ENCODE peak calls at places on chromosomes 11 and 22, in six cellular contexts. One of them, this sample, is unnamed.

GRCh38 chr22:24410110-24410856 is 17.1 kb upstream of the ADORA2A start:
- DNase-seq in fibroblast of lung: peak
- DNase-seq in heart right ventricle: no peak
- DNase-seq in cardiac muscle cell: no peak
- DNase-seq in AG09319: no peak
- DNase-seq in H9: no peak
- DNase-seq in this sample: no peak

GRCh38 chr11:67056640-67057409 is at the start of gene RHOD:
- DNase-seq in fibroblast of lung: no peak
- DNase-seq in heart right ventricle: no peak
- DNase-seq in cardiac muscle cell: peak
- DNase-seq in AG09319: no peak
- DNase-seq in H9: peak
- DNase-seq in this sample: peak

GRCh38 chr11:3219281-3219892 is 774 bp upstream of the MRGPRG start:
- DNase-seq in fibroblast of lung: no peak
- DNase-seq in heart right ventricle: no peak
- DNase-seq in cardiac muscle cell: no peak
- DNase-seq in AG09319: no peak
- DNase-seq in H9: peak
- DNase-seq in this sample: no peak

GRCh38 chr11:26344647-26345046 is 12.7 kb downstream of the ANO3 start:
- DNase-seq in fibroblast of lung: peak
- DNase-seq in heart right ventricle: no peak
- DNase-seq in cardiac muscle cell: peak
- DNase-seq in AG09319: no peak
- DNase-seq in H9: no peak
- DNase-seq in this sample: no peak

GRCh38 chr11:130478204-130478701 is 29.8 kb downstream of the ADAMTS15 start:
- DNase-seq in fibroblast of lung: peak
- DNase-seq in heart right ventricle: peak
- DNase-seq in cardiac muscle cell: peak
- DNase-seq in AG09319: peak
- DNase-seq in H9: no peak
- DNase-seq in this sample: no peak

GRCh38 chr11:76005746-76006145 is 190.7 kb downstream of the UVRAG start:
- DNase-seq in fibroblast of lung: no peak
- DNase-seq in heart right ventricle: no peak
- DNase-seq in cardiac muscle cell: no peak
- DNase-seq in AG09319: no peak
- DNase-seq in H9: no peak
- DNase-seq in this sample: no peak

GRCh38 chr22:43967069-43967468 is 11.8 kb downstream of the SAMM50 start:
- DNase-seq in fibroblast of lung: no peak
- DNase-seq in heart right ventricle: no peak
- DNase-seq in cardiac muscle cell: peak
- DNase-seq in AG09319: no peak
- DNase-seq in H9: no peak
- DNase-seq in this sample: no peak

GRCh38 chr22:20580179-20580578 is 72.8 kb downstream of the MED15 start:
- DNase-seq in fibroblast of lung: no peak
- DNase-seq in heart right ventricle: no peak
- DNase-seq in cardiac muscle cell: no peak
- DNase-seq in AG09319: no peak
- DNase-seq in H9: no peak
- DNase-seq in this sample: no peak

GRCh38 chr11:83835423-83835822 is 549.3 kb upstream of the CCDC90B start:
- DNase-seq in fibroblast of lung: peak
- DNase-seq in heart right ventricle: no peak
- DNase-seq in cardiac muscle cell: no peak
- DNase-seq in AG09319: no peak
- DNase-seq in H9: no peak
- DNase-seq in this sample: no peak

GRCh38 chr11:43644626-43645299 is 35.8 kb upstream of the HSD17B12 start:
- DNase-seq in fibroblast of lung: peak
- DNase-seq in heart right ventricle: no peak
- DNase-seq in cardiac muscle cell: peak
- DNase-seq in AG09319: no peak
- DNase-seq in H9: no peak
- DNase-seq in this sample: no peak

GRCh38 chr11:19382131-19382611 is 141.4 kb upstream of the E2F8 start:
- DNase-seq in fibroblast of lung: no peak
- DNase-seq in heart right ventricle: no peak
- DNase-seq in cardiac muscle cell: peak
- DNase-seq in AG09319: no peak
- DNase-seq in H9: no peak
- DNase-seq in this sample: no peak

GRCh38 chr11:12914401-12914912 is 94.7 kb upstream of the RASSF10 start:
- DNase-seq in fibroblast of lung: peak
- DNase-seq in heart right ventricle: peak
- DNase-seq in cardiac muscle cell: peak
- DNase-seq in AG09319: peak
- DNase-seq in H9: peak
- DNase-seq in this sample: peak

GRCh38 chr11:15852179-15852578 is 504.2 kb downstream of the SOX6 start:
- DNase-seq in fibroblast of lung: peak
- DNase-seq in heart right ventricle: no peak
- DNase-seq in cardiac muscle cell: no peak
- DNase-seq in AG09319: no peak
- DNase-seq in H9: no peak
- DNase-seq in this sample: peak

GRCh38 chr11:119195680-119196079 is 10.4 kb downstream of the NHERF4 start:
- DNase-seq in fibroblast of lung: peak
- DNase-seq in heart right ventricle: no peak
- DNase-seq in cardiac muscle cell: peak
- DNase-seq in AG09319: no peak
- DNase-seq in H9: peak
- DNase-seq in this sample: peak

GRCh38 chr11:3857628-3858027 is 2.2 kb downstream of the STIM1 start:
- DNase-seq in fibroblast of lung: no peak
- DNase-seq in heart right ventricle: no peak
- DNase-seq in cardiac muscle cell: no peak
- DNase-seq in AG09319: no peak
- DNase-seq in H9: no peak
- DNase-seq in this sample: no peak

GRCh38 chr22:48779661-48780596 is 1047.7 kb downstream of the BRD1 start:
- DNase-seq in fibroblast of lung: no peak
- DNase-seq in heart right ventricle: no peak
- DNase-seq in cardiac muscle cell: no peak
- DNase-seq in AG09319: no peak
- DNase-seq in H9: no peak
- DNase-seq in this sample: no peak

GRCh38 chr11:44927174-44927661 is 23.5 kb downstream of the TP53I11 start:
- DNase-seq in fibroblast of lung: peak
- DNase-seq in heart right ventricle: peak
- DNase-seq in cardiac muscle cell: peak
- DNase-seq in AG09319: peak
- DNase-seq in H9: peak
- DNase-seq in this sample: peak

GRCh38 chr11:130999086-130999485 is 82.8 kb upstream of the SNX19 start:
- DNase-seq in fibroblast of lung: peak
- DNase-seq in heart right ventricle: no peak
- DNase-seq in cardiac muscle cell: peak
- DNase-seq in AG09319: no peak
- DNase-seq in H9: no peak
- DNase-seq in this sample: no peak

GRCh38 chr22:22855617-22856308 is 31.9 kb upstream of the IGLL5 start:
- DNase-seq in fibroblast of lung: no peak
- DNase-seq in heart right ventricle: no peak
- DNase-seq in cardiac muscle cell: peak
- DNase-seq in AG09319: no peak
- DNase-seq in H9: peak
- DNase-seq in this sample: peak

GRCh38 chr11:3206128-3206921 is 12.3 kb downstream of the MRGPRG start:
- DNase-seq in fibroblast of lung: no peak
- DNase-seq in heart right ventricle: no peak
- DNase-seq in cardiac muscle cell: no peak
- DNase-seq in AG09319: no peak
- DNase-seq in H9: no peak
- DNase-seq in this sample: no peak

GRCh38 chr22:24803064-24803542 is 2.9 kb upstream of the SGSM1 start:
- DNase-seq in fibroblast of lung: peak
- DNase-seq in heart right ventricle: peak
- DNase-seq in cardiac muscle cell: peak
- DNase-seq in AG09319: no peak
- DNase-seq in H9: peak
- DNase-seq in this sample: peak

GRCh38 chr22:50340157-50340879 is 2.8 kb upstream of the PPP6R2 start:
- DNase-seq in fibroblast of lung: no peak
- DNase-seq in heart right ventricle: no peak
- DNase-seq in cardiac muscle cell: peak
- DNase-seq in AG09319: no peak
- DNase-seq in H9: no peak
- DNase-seq in this sample: no peak

GRCh38 chr22:19811811-19812771 is 42.6 kb downstream of the GNB1L start:
- DNase-seq in fibroblast of lung: no peak
- DNase-seq in heart right ventricle: no peak
- DNase-seq in cardiac muscle cell: no peak
- DNase-seq in AG09319: no peak
- DNase-seq in H9: no peak
- DNase-seq in this sample: peak

GRCh38 chr11:43164831-43165230 is 147.0 kb upstream of the API5 start:
- DNase-seq in fibroblast of lung: no peak
- DNase-seq in heart right ventricle: no peak
- DNase-seq in cardiac muscle cell: no peak
- DNase-seq in AG09319: no peak
- DNase-seq in H9: no peak
- DNase-seq in this sample: no peak

GRCh38 chr11:44618561-44619425 is 53.3 kb downstream of the CD82 start:
- DNase-seq in fibroblast of lung: no peak
- DNase-seq in heart right ventricle: peak
- DNase-seq in cardiac muscle cell: no peak
- DNase-seq in AG09319: no peak
- DNase-seq in H9: peak
- DNase-seq in this sample: no peak

GRCh38 chr11:64766881-64767280 is 7.1 kb upstream of the PYGM start:
- DNase-seq in fibroblast of lung: no peak
- DNase-seq in heart right ventricle: no peak
- DNase-seq in cardiac muscle cell: no peak
- DNase-seq in AG09319: no peak
- DNase-seq in H9: no peak
- DNase-seq in this sample: no peak

GRCh38 chr22:39293766-39294368 is 25.6 kb downstream of the RPL3 start:
- DNase-seq in fibroblast of lung: no peak
- DNase-seq in heart right ventricle: no peak
- DNase-seq in cardiac muscle cell: no peak
- DNase-seq in AG09319: no peak
- DNase-seq in H9: no peak
- DNase-seq in this sample: no peak

GRCh38 chr11:23903044-23903704 is 593.7 kb upstream of the LUZP2 start:
- DNase-seq in fibroblast of lung: peak
- DNase-seq in heart right ventricle: no peak
- DNase-seq in cardiac muscle cell: peak
- DNase-seq in AG09319: no peak
- DNase-seq in H9: no peak
- DNase-seq in this sample: no peak

GRCh38 chr22:27879923-27880322 is 39.1 kb downstream of the PITPNB start:
- DNase-seq in fibroblast of lung: peak
- DNase-seq in heart right ventricle: no peak
- DNase-seq in cardiac muscle cell: peak
- DNase-seq in AG09319: no peak
- DNase-seq in H9: no peak
- DNase-seq in this sample: peak

GRCh38 chr11:45042560-45042959 is 91.9 kb upstream of the TP53I11 start:
- DNase-seq in fibroblast of lung: no peak
- DNase-seq in heart right ventricle: no peak
- DNase-seq in cardiac muscle cell: no peak
- DNase-seq in AG09319: no peak
- DNase-seq in H9: no peak
- DNase-seq in this sample: no peak

GRCh38 chr11:117936973-117937372 is 7.8 kb upstream of the TMPRSS13 start:
- DNase-seq in fibroblast of lung: no peak
- DNase-seq in heart right ventricle: no peak
- DNase-seq in cardiac muscle cell: no peak
- DNase-seq in AG09319: no peak
- DNase-seq in H9: no peak
- DNase-seq in this sample: no peak

GRCh38 chr11:134350381-134350780 is 18.6 kb downstream of the GLB1L2 start:
- DNase-seq in fibroblast of lung: no peak
- DNase-seq in heart right ventricle: no peak
- DNase-seq in cardiac muscle cell: no peak
- DNase-seq in AG09319: no peak
- DNase-seq in H9: no peak
- DNase-seq in this sample: no peak
- TF ChIP-seq CTCF in fibroblast of lung: no peak
- TF ChIP-seq CTCF in heart right ventricle: no peak
- TF ChIP-seq CTCF in cardiac muscle cell: no peak
- TF ChIP-seq CTCF in AG09319: no peak
- TF ChIP-seq CTCF in H9: no peak
- TF ChIP-seq CTCF in this sample: no peak

GRCh38 chr11:72239849-72240460 is 4.0 kb downstream of the PHOX2A start:
- DNase-seq in fibroblast of lung: peak
- DNase-seq in heart right ventricle: peak
- DNase-seq in cardiac muscle cell: peak
- DNase-seq in AG09319: no peak
- DNase-seq in H9: peak
- DNase-seq in this sample: peak
- TF ChIP-seq CTCF in fibroblast of lung: no peak
- TF ChIP-seq CTCF in heart right ventricle: no peak
- TF ChIP-seq CTCF in cardiac muscle cell: no peak
- TF ChIP-seq CTCF in AG09319: no peak
- TF ChIP-seq CTCF in H9: no peak
- TF ChIP-seq CTCF in this sample: no peak

GRCh38 chr22:45317551-45318167 is 7.9 kb downstream of the FAM118A start:
- DNase-seq in fibroblast of lung: peak
- DNase-seq in heart right ventricle: peak
- DNase-seq in cardiac muscle cell: peak
- DNase-seq in AG09319: peak
- DNase-seq in H9: peak
- DNase-seq in this sample: peak
- TF ChIP-seq CTCF in fibroblast of lung: peak
- TF ChIP-seq CTCF in heart right ventricle: peak
- TF ChIP-seq CTCF in cardiac muscle cell: peak
- TF ChIP-seq CTCF in AG09319: peak
- TF ChIP-seq CTCF in H9: peak
- TF ChIP-seq CTCF in this sample: no peak

GRCh38 chr22:46846154-46846831 is 83.8 kb downstream of the TBC1D22A start:
- DNase-seq in fibroblast of lung: no peak
- DNase-seq in heart right ventricle: no peak
- DNase-seq in cardiac muscle cell: no peak
- DNase-seq in AG09319: no peak
- DNase-seq in H9: no peak
- DNase-seq in this sample: no peak

GRCh38 chr22:46844606-46845210 is 82.3 kb downstream of the TBC1D22A start:
- DNase-seq in fibroblast of lung: no peak
- DNase-seq in heart right ventricle: no peak
- DNase-seq in cardiac muscle cell: peak
- DNase-seq in AG09319: no peak
- DNase-seq in H9: no peak
- DNase-seq in this sample: no peak

GRCh38 chr22:46843691-46844297 is 81.3 kb downstream of the TBC1D22A start:
- DNase-seq in fibroblast of lung: peak
- DNase-seq in heart right ventricle: no peak
- DNase-seq in cardiac muscle cell: no peak
- DNase-seq in AG09319: no peak
- DNase-seq in H9: no peak
- DNase-seq in this sample: no peak

GRCh38 chr22:46846832-46847355 is 84.4 kb downstream of the TBC1D22A start:
- DNase-seq in fibroblast of lung: no peak
- DNase-seq in heart right ventricle: no peak
- DNase-seq in cardiac muscle cell: no peak
- DNase-seq in AG09319: no peak
- DNase-seq in H9: no peak
- DNase-seq in this sample: no peak

GRCh38 chr22:46845281-46846153 is 83.1 kb downstream of the TBC1D22A start:
- DNase-seq in fibroblast of lung: peak
- DNase-seq in heart right ventricle: no peak
- DNase-seq in cardiac muscle cell: peak
- DNase-seq in AG09319: no peak
- DNase-seq in H9: no peak
- DNase-seq in this sample: no peak
- TF ChIP-seq CTCF in fibroblast of lung: peak
- TF ChIP-seq CTCF in heart right ventricle: peak
- TF ChIP-seq CTCF in cardiac muscle cell: peak
- TF ChIP-seq CTCF in AG09319: peak
- TF ChIP-seq CTCF in H9: peak
- TF ChIP-seq CTCF in this sample: no peak

This sample was measured in endothelial cell.